ENCODE peak calls at places on chromosomes 5 and 9, in five cellular contexts. X is H9, J is A549, H is astrocyte, G is SK-N-SH. O is an unnamed sample.

GRCh38 chr9:76810377-76810957 is 46.2 kb downstream of the PCA3 start:
- DNase-seq in X (peak; percentile 44), H (peak; percentile 39), J (peak; percentile 8), G (peak; percentile 37), O (peak; percentile 77)

GRCh38 chr5:157778121-157778805 is 34.8 kb downstream of the LSM11 start:
- DNase-seq in J (no peak), X (no peak), H (peak; percentile 57), G (peak; percentile 43), O (peak; percentile 37)

GRCh38 chr9:4086119-4087088 is 213.5 kb downstream of the GLIS3 start:
- DNase-seq in H (no peak), X (no peak), J (peak; percentile 15), G (no peak), O (no peak)

GRCh38 chr5:34627794-34628193 is 28.3 kb upstream of the RAI14 start:
- DNase-seq in H (peak; percentile 94), G (no peak), X (no peak), J (no peak), O (peak; percentile 95)

GRCh38 chr5:149445739-149446369 is 66.8 kb upstream of the IL17B start:
- DNase-seq in X (no peak), G (no peak), J (peak; percentile 66), H (peak; percentile 99), O (peak; percentile 98)

GRCh38 chr9:119284118-119284517 is 85.1 kb downstream of the BRINP1 start:
- DNase-seq in X (peak; percentile 65), J (no peak), G (peak; percentile 28), H (peak; percentile 63), O (peak; percentile 70)

GRCh38 chr5:10442581-10442980 is 902 bp downstream of the ROPN1L start:
- DNase-seq in H (no peak), G (no peak), X (no peak), J (no peak), O (no peak)

GRCh38 chr9:2234371-2234893 is 219.3 kb downstream of the SMARCA2 start:
- DNase-seq in X (no peak), J (no peak), H (no peak), G (peak; percentile 64), O (peak; percentile 30)

GRCh38 chr5:134524219-134524825 is 1.1 kb upstream of the JADE2 start:
- DNase-seq in J (peak; percentile 78), G (peak; percentile 78), X (peak; percentile 91), H (peak; percentile 55), O (peak; percentile 82)

GRCh38 chr5:75601567-75601966 is 9.7 kb upstream of the ANKDD1B start:
- DNase-seq in H (no peak), G (no peak), X (no peak), J (no peak), O (no peak)

GRCh38 chr5:136052692-136053335 is 24.0 kb downstream of the TGFBI start:
- DNase-seq in H (no peak), X (no peak), G (no peak), J (no peak), O (no peak)

GRCh38 chr5:136051486-136052220 is 22.9 kb downstream of the TGFBI start:
- DNase-seq in G (no peak), X (no peak), J (no peak), H (no peak), O (no peak)

GRCh38 chr5:136055612-136056302 is 27.0 kb downstream of the TGFBI start:
- DNase-seq in X (no peak), G (no peak), H (no peak), J (no peak), O (no peak)

GRCh38 chr5:136054133-136054996 is 25.6 kb downstream of the TGFBI start:
- DNase-seq in J (no peak), G (no peak), X (no peak), H (no peak), O (no peak)

GRCh38 chr5:136053336-136054121 is 24.7 kb downstream of the TGFBI start:
- DNase-seq in J (peak; percentile 94), G (no peak), X (no peak), H (peak; percentile 96), O (peak; percentile 98)
- H3K4me2 ChIP-seq in J (peak overlapping the region; percentile 73), G (peak overlapping the region; percentile 66), X (no peak overlapping the region), H (peak overlapping the region; percentile 51), O (peak overlapping the region; percentile 75)

DNA sequence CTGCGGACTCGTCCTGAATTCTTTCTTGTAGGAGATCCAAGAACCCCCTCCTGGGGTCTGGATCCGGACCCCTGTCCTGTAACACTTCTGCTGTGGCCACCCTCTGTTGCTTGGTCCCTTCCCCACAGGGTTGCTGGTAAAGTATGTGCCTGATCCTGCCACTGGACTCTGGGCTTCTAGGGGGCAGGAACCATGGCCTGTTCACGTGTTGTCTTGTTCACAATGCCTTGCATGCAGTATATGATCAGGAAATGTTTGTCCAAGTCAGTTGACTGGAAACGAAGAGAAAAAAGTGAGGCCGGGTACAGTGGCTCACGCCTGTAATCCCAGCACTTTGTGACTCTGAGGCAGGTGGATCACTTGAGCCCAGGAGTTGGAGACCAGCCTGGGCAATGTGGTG is 139.3 kb upstream of the ALDH1B1 start:
- DNase-seq in H (no peak), X (no peak), G (no peak), J (no peak), O (no peak)
- H3K9me3 ChIP-seq in H (no peaks in the 10 kb centered on the region), X (no peaks in the 10 kb centered on the region), G (no peaks in the 10 kb centered on the region), J (no peaks in the 10 kb centered on the region), O (no peaks in the 10 kb centered on the region)

GRCh38 chr9:7841831-7842230 is 42.3 kb upstream of the DMAC1 start:
- DNase-seq in J (no peak), H (no peak), G (no peak), X (no peak), O (no peak)

GRCh38 chr9:7848498-7848897 is 48.9 kb upstream of the DMAC1 start:
- DNase-seq in X (no peak), G (no peak), J (no peak), H (no peak), O (no peak)

GRCh38 chr9:7844283-7844682 is 44.7 kb upstream of the DMAC1 start:
- DNase-seq in H (no peak), J (no peak), G (peak; percentile 9), X (peak; percentile 34), O (peak; percentile 45)
- TF ChIP-seq CTCF in H (peak; percentile 12), J (no peak), G (peak; percentile 49), X (peak; percentile 71), O (peak; percentile 50)

GRCh38 chr9:83271665-83272071 is 208.7 kb upstream of the RASEF start:
- DNase-seq in X (no peak), H (no peak), J (no peak), G (no peak), O (no peak)
- H3K4me2 ChIP-seq in X (no peak overlapping the region), H (no peak overlapping the region), J (no peak overlapping the region), G (no peak overlapping the region), O (no peak overlapping the region)